ENCODE peak calls at places on chromosomes 7 and 10, in ten cellular contexts. O is activated CD8-positive, alpha-beta memory T cell treated with anti-CD3 and anti-CD28 coated beads, Interleukin-2, amount 50 U/mL, for 4 hours; H is neural progenitor cell; L is EL; J is globus pallidus; W is KG1; B is CD8-positive, alpha-beta T cell; M is SW480; N is KBM-7; U is lower leg skin. X is an unnamed sample.
A peak's percentile ranks its signal among the peaks of the same experiment; 100 is the strongest.

GRCh38 chr7:142508251-142508650 is 241.0 kb upstream of the PRSS1 start:
- DNase-seq in O (peak; percentile 21), H (no peak), L (no peak), J (no peak), W (no peak), B (peak; percentile 39), M (peak; percentile 90), N (no peak), U (no peak), X (no peak)

GRCh38 chr10:111944331-111944730 is 239.2 kb downstream of the GPAM start:
- DNase-seq in O (no peak), H (peak; percentile 4), L (no peak), J (no peak), W (no peak), B (no peak), M (no peak), N (no peak), U (no peak), X (no peak)

GRCh38 chr7:47191876-47192291 is 390.0 kb downstream of the TNS3 start:
- DNase-seq in O (no peak), H (no peak), L (no peak), J (peak; percentile 27), W (no peak), B (no peak), M (no peak), N (no peak), U (no peak), X (no peak)

GRCh38 chr7:104627516-104627915 is 299.1 kb downstream of the LHFPL3 start:
- DNase-seq in O (no peak), H (peak; percentile 67), L (peak; percentile 25), J (peak; percentile 35), W (no peak), B (no peak), M (peak; percentile 49), N (peak; percentile 27), U (no peak), X (peak; percentile 19)

GRCh38 chr10:100038561-100039071 is 28.9 kb upstream of the DNMBP start:
- DNase-seq in O (no peak), H (no peak), L (no peak), J (no peak), W (no peak), B (no peak), M (no peak), N (no peak), U (peak; percentile 45), X (no peak)

GRCh38 chr7:157775021-157775559 is 438.3 kb downstream of the DNAJB6 start:
- DNase-seq in O (no peak), H (no peak), L (no peak), J (no peak), W (no peak), B (no peak), M (no peak), N (no peak), U (no peak), X (no peak)

GRCh38 chr10:79244841-79245504 is 102.3 kb upstream of the PPIF start:
- DNase-seq in O (no peak), H (no peak), L (no peak), J (no peak), W (peak; percentile 32), B (no peak), M (no peak), N (peak; percentile 92), U (no peak), X (no peak)

GRCh38 chr7:28984631-28985030 is 26.5 kb upstream of the TRIL start:
- DNase-seq in O (no peak), H (peak; percentile 65), L (peak; percentile 85), J (peak; percentile 32), W (no peak), B (no peak), M (peak; percentile 46), N (no peak), U (no peak), X (peak; percentile 80)

GRCh38 chr10:44828515-44829142 is 82.5 kb upstream of the TMEM72 start:
- DNase-seq in O (no peak), H (peak; percentile 36), L (no peak), J (no peak), W (no peak), B (no peak), M (no peak), N (no peak), U (no peak), X (no peak)

X was measured in OCI-M1.